ENCODE peak calls at places on chromosome 3, in five cellular contexts. Z, U, S, E and C are unnamed samples.

GRCh38 chr3:133475245-133476010 is 75.6 kb downstream of the BFSP2 start:
- DNase-seq in Z (no peak), U (no peak), S (peak; percentile 62), E (no peak), C (peak; percentile 64)

GRCh38 chr3:119324899-119325298 is 30.7 kb downstream of the ARHGAP31 start:
- DNase-seq in Z (no peak), U (no peak), S (no peak), E (no peak), C (no peak)

GRCh38 chr3:183378951-183379350 is 49.5 kb downstream of the MCF2L2 start:
- DNase-seq in S (no peak), Z (no peak), E (no peak), U (no peak), C (no peak)

GRCh38 chr3:192026656-192027055 is 565.7 kb downstream of the PYDC2 start:
- DNase-seq in E (no peak), U (no peak), S (no peak), Z (no peak), C (no peak)

GRCh38 chr3:150495563-150496168 is 50.6 kb downstream of the SERP1 start:
- DNase-seq in S (no peak), Z (peak; percentile 40), U (peak; percentile 76), E (peak; percentile 39), C (peak; percentile 18)

GRCh38 chr3:151327571-151328198 is 1.7 kb downstream of the P2RY13 start:
- DNase-seq in Z (no peak), E (no peak), S (no peak), U (peak; percentile 59), C (no peak)

GRCh38 chr3:181623924-181624694 is 87.6 kb upstream of the SOX2 start:
- DNase-seq in U (no peak), S (no peak), Z (no peak), E (no peak), C (no peak)

GRCh38 chr3:72171461-72171860 is 386.5 kb upstream of the PROK2 start:
- DNase-seq in S (no peak), U (no peak), Z (no peak), E (no peak), C (no peak)

GRCh38 chr3:150763841-150764483 is 993 bp upstream of the SIAH2 start:
- DNase-seq in S (peak; percentile 70), U (peak; percentile 75), Z (peak; percentile 18), E (peak; percentile 59), C (no peak)

GRCh38 chr3:184176377-184177330 is 2.0 kb downstream of the AP2M1 start:
- DNase-seq in E (peak; percentile 82), Z (peak; percentile 95), U (peak; percentile 35), S (no peak), C (no peak)

GRCh38 chr3:63279442-63279841 is 1.3 kb downstream of the SYNPR start:
- DNase-seq in U (no peak), E (no peak), Z (no peak), S (no peak), C (no peak)

GRCh38 chr3:175111036-175111435 is 251.9 kb downstream of the NAALADL2 start:
- DNase-seq in E (no peak), Z (peak; percentile 24), S (no peak), U (no peak), C (no peak)

GRCh38 chr3:32725721-32726120 is 40.7 kb downstream of the CNOT10 start:
- DNase-seq in E (no peak), S (no peak), U (no peak), Z (no peak), C (no peak)

GRCh38 chr3:85342915-85343314 is 384.1 kb downstream of the CADM2 start:
- DNase-seq in S (no peak), E (peak; percentile 4), U (peak; percentile 37), Z (no peak), C (no peak)

GRCh38 chr3:100027321-100027720 is 87.0 kb downstream of the FILIP1L start:
- DNase-seq in E (no peak), Z (no peak), U (no peak), S (no peak), C (no peak)

GRCh38 chr3:53794597-53794996 is 51.6 kb downstream of the CHDH start:
- DNase-seq in Z (no peak), U (no peak), S (no peak), E (no peak), C (no peak)